ENCODE peak calls at places on chromosomes 7 and 10, in six cellular contexts. M is AG04449, D is IMR-90, X is ovary, N is body of pancreas, B is PC-3. Q is an unnamed sample.

GRCh38 chr7:140686921-140687320 is 9.6 kb upstream of the NDUFB2 start:
- DNase-seq in M (no peak), D (no peak), X (no peak), N (no peak), B (no peak), Q (no peak)

GRCh38 chr10:52653510-52653909 is 119.1 kb downstream of the MBL2 start:
- DNase-seq in M (no peak), D (no peak), X (no peak), N (no peak), B (peak), Q (no peak)

GRCh38 chr10:79353000-79353406 is 5.7 kb downstream of the PPIF start:
- DNase-seq in M (no peak), D (no peak), X (no peak), N (no peak), B (no peak), Q (no peak)

GRCh38 chr7:431658-432111 is 88.0 kb downstream of the PDGFA start:
- DNase-seq in M (no peak), D (no peak), X (no peak), N (no peak), B (no peak), Q (no peak)

GRCh38 chr7:22216309-22216708 is 140.6 kb downstream of the RAPGEF5 start:
- DNase-seq in M (no peak), D (no peak), X (no peak), N (no peak), B (no peak), Q (no peak)

GRCh38 chr10:74328388-74328787 is 177.4 kb downstream of the ADK start:
- DNase-seq in M (no peak), D (no peak), X (no peak), N (no peak), B (no peak), Q (no peak)

GRCh38 chr10:61272781-61273180 is 180.4 kb downstream of the TMEM26 start:
- DNase-seq in M (no peak), D (no peak), X (no peak), N (no peak), B (no peak), Q (no peak)

GRCh38 chr7:35596061-35596460 is 98.9 kb downstream of the HERPUD2 start:
- DNase-seq in M (no peak), D (peak), X (no peak), N (no peak), B (peak), Q (no peak)

GRCh38 chr7:21013765-21014502 is 227.2 kb upstream of the SP8 start:
- DNase-seq in M (no peak), D (no peak), X (no peak), N (no peak), B (peak), Q (no peak)

GRCh38 chr7:30925913-30926312 is 14.3 kb downstream of the AQP1 start:
- DNase-seq in M (no peak), D (no peak), X (peak), N (peak), B (no peak), Q (no peak)

GRCh38 chr7:125126376-125126775 is 196.8 kb upstream of the POT1 start:
- DNase-seq in M (no peak), D (no peak), X (no peak), N (no peak), B (no peak), Q (no peak)

GRCh38 chr7:98840604-98841508 is 29.0 kb downstream of the TMEM130 start:
- DNase-seq in M (no peak), D (peak), X (no peak), N (no peak), B (peak), Q (no peak)

GRCh38 chr7:151136515-151136908 is 31.0 kb downstream of the GBX1 start:
- DNase-seq in M (no peak), D (no peak), X (no peak), N (no peak), B (no peak), Q (no peak)

GRCh38 chr7:1460757-1461639 is 1.7 kb upstream of the MICALL2 start:
- DNase-seq in M (no peak), D (peak), X (peak), N (peak), B (peak), Q (no peak)

GRCh38 chr10:86594535-86594934 is 59.8 kb upstream of the OPN4 start:
- DNase-seq in M (no peak), D (peak), X (no peak), N (no peak), B (peak), Q (no peak)

GRCh38 chr10:50622497-50623298 is 1.1 kb downstream of the SGMS1 start:
- DNase-seq in M (no peak), D (peak), X (peak), N (peak), B (peak), Q (no peak)

GRCh38 chr10:77245953-77246352 is 391.7 kb downstream of the KCNMA1 start:
- DNase-seq in M (no peak), D (peak), X (no peak), N (no peak), B (no peak), Q (no peak)

DNA sequence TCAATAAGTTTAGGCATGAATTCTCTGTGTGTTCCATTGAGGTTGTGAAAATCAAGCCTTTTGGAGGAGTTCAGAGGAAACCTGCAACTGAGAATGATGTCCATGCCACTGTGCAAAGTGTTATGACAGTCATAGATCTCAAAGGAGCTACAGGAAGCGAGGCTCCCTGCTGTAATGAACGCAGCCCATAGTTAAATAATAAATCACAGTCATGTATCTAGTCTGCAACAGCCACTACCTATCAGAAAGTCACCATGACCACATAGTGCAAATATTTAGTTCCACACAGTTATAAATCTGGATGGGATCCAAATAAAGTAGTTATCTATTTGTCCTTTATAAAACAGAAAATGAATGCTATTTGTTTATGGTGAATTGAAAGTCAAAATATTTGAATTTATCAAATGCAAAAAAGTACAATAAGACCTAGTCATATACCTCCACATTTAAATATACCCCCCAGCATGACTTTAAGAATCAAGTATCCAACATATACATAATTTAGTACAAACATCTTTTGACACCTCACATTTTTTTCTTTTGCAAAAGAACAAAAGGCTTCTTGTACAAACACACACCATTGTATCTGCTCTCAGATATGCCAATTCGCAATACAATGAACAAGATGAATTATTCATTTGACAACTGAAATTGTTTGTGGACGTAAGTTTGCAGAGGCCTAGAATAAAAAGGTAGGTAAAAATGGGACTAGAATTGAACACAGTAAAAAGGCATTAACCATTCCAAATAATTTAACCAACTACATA is 154.6 kb downstream of the CACNA2D1 start:
- DNase-seq in M (no peak), D (no peak), X (no peak), N (no peak), B (peak), Q (peak)
- H3K4me3 ChIP-seq in M (no peak), D (no peak), X (no peak), N (no peak), B (no peak), Q (no peak)

GRCh38 chr10:103396789-103397087 is 312 bp downstream of the PDCD11 start:
- DNase-seq in M (no peak), D (no peak), X (no peak), N (no peak), B (no peak), Q (no peak)
- TF ChIP-seq CTCF in M (no peak), D (no peak), X (no peak), N (no peak), B (no peak), Q (no peak)

GRCh38 chr10:117250409-117250808 is 9.5 kb downstream of the SLC18A2 start:
- DNase-seq in M (no peak), D (no peak), X (no peak), N (no peak), B (no peak), Q (no peak)

GRCh38 chr10:117242463-117242832 is 1.5 kb downstream of the SLC18A2 start:
- DNase-seq in M (no peak), D (no peak), X (no peak), N (no peak), B (no peak), Q (no peak)

GRCh38 chr10:117248700-117249465 is 8.0 kb downstream of the SLC18A2 start:
- DNase-seq in M (no peak), D (no peak), X (no peak), N (no peak), B (no peak), Q (no peak)

GRCh38 chr10:117249493-117250093 is 8.7 kb downstream of the SLC18A2 start:
- DNase-seq in M (no peak), D (no peak), X (no peak), N (no peak), B (no peak), Q (no peak)

DNA sequence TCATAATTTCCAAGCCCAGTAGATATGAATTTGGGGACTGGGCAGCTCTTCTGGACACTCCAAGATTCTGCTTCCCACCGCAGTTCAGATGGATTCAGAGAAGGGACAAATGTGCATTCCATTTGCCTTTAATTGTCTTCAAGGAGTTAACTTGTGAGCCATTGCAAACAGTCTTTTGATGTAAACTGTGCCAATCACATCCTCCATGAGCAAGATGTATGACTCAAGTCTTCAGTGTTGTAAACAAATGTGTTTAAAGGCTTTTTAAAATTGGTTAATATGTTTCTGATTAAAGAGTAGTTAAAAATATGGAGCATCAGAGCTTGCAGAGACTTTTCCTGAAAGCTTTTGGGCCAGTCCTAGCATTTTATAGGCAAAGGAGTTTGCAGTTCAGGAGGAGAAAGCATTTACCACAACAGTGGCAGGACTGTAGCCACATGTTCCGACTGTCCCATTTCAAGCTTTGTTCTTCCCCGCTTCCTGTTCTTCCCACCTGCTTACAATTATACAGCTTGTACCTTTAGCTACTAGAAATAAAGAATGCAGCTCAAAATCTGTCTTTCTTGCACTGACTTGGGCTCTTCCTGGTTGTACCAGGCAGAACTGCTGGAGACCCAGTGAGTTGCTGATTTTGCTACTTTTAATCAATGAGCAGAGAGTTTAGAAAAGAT is 6.2 kb downstream of the SLC18A2 start:
- DNase-seq in M (no peak), D (no peak), X (no peak), N (no peak), B (no peak), Q (no peak)
- H3K4me3 ChIP-seq in M (no peak), D (no peak), X (no peak), N (no peak), B (no peak), Q (no peak)

GRCh38 chr10:125375210-125375609 is 214.8 kb upstream of the CTBP2 start:
- DNase-seq in M (no peak), D (peak), X (no peak), N (peak), B (peak), Q (no peak)

GRCh38 chr10:125377368-125377767 is 217.0 kb upstream of the CTBP2 start:
- DNase-seq in M (no peak), D (no peak), X (no peak), N (no peak), B (no peak), Q (no peak)

GRCh38 chr10:125379592-125379991 is 219.2 kb upstream of the CTBP2 start:
- DNase-seq in M (no peak), D (no peak), X (no peak), N (no peak), B (no peak), Q (no peak)
- TF ChIP-seq CTCF in M (no peak), D (no peak), X (no peak), N (no peak), B (no peak), Q (no peak)

GRCh38 chr7:27146491-27147210 is 923 bp downstream of the HOXA6 start:
- DNase-seq in M (no peak), D (no peak), X (no peak), N (no peak), B (no peak), Q (no peak)
- H3K4me3 ChIP-seq in M (no peak), D (no peak), X (no peak), N (no peak), B (no peak), Q (no peak)

Q was measured in LNCaP clone FGC.